ENCODE peak calls at places on chromosomes 11 and 22, in nine cellular contexts. U is HCT116, S is suprapubic skin, A is right lobe of liver, O is Panc1, K is psoas muscle, F is Peyer's patch, R is cardiac muscle cell, C is tibial nerve. X is an unnamed sample.
A peak's percentile ranks its signal among the peaks of the same experiment; 100 is the strongest.

GRCh38 chr22:49204599-49205214 is 623.0 kb downstream of the BRD1 start:
- DNase-seq in U (no peak), S (peak; percentile 15), A (peak; percentile 28), O (no peak), K (no peak), F (no peak), R (no peak), C (no peak), X (no peak)

GRCh38 chr22:42996646-42997365 is 18.1 kb downstream of the PACSIN2 start:
- DNase-seq in U (no peak), S (no peak), A (no peak), O (no peak), K (no peak), F (no peak), R (peak; percentile 93), C (no peak), X (no peak)

GRCh38 chr11:72848846-72849466 is 34.7 kb downstream of the ATG16L2 start:
- DNase-seq in U (no peak), S (no peak), A (no peak), O (peak; percentile 18), K (no peak), F (no peak), R (peak; percentile 48), C (peak; percentile 64), X (no peak)

GRCh38 chr11:40271361-40271760 is 1188.1 kb downstream of the LRRC4C start:
- DNase-seq in U (no peak), S (no peak), A (no peak), O (no peak), K (no peak), F (no peak), R (no peak), C (no peak), X (no peak)

GRCh38 chr11:14417186-14417585 is 58.2 kb upstream of the RRAS2 start:
- DNase-seq in U (no peak), S (no peak), A (no peak), O (no peak), K (no peak), F (no peak), R (peak; percentile 24), C (no peak), X (no peak)

GRCh38 chr22:49936018-49936972 is 17.9 kb downstream of the CRELD2 start:
- DNase-seq in U (no peak), S (peak; percentile 95), A (peak; percentile 91), O (no peak), K (peak; percentile 96), F (peak; percentile 90), R (peak; percentile 92), C (peak; percentile 76), X (peak; percentile 92)

GRCh38 chr11:19241260-19242183 is 777 bp upstream of the E2F8 start:
- DNase-seq in U (no peak), S (peak; percentile 75), A (peak; percentile 53), O (no peak), K (peak; percentile 36), F (no peak), R (no peak), C (no peak), X (peak; percentile 49)

GRCh38 chr11:92770419-92770818 is 199.0 kb upstream of the MTNR1B start:
- DNase-seq in U (no peak), S (no peak), A (no peak), O (no peak), K (no peak), F (no peak), R (no peak), C (no peak), X (no peak)

GRCh38 chr11:27300974-27301373 is 62.0 kb downstream of the CCDC34 start:
- DNase-seq in U (no peak), S (no peak), A (no peak), O (no peak), K (no peak), F (no peak), R (no peak), C (no peak), X (no peak)

GRCh38 chr11:47378836-47379170 is 456 bp upstream of the SPI1 start:
- DNase-seq in U (no peak), S (no peak), A (no peak), O (no peak), K (no peak), F (no peak), R (no peak), C (no peak), X (no peak)

GRCh38 chr11:47384498-47384897 is 6.2 kb upstream of the SPI1 start:
- DNase-seq in U (no peak), S (no peak), A (no peak), O (no peak), K (no peak), F (no peak), R (no peak), C (no peak), X (no peak)

GRCh38 chr11:47379317-47379716 is 970 bp upstream of the SPI1 start:
- DNase-seq in U (no peak), S (no peak), A (no peak), O (no peak), K (no peak), F (no peak), R (no peak), C (no peak), X (no peak)

GRCh38 chr11:47380078-47380477 is 1.7 kb upstream of the SPI1 start:
- DNase-seq in U (no peak), S (no peak), A (no peak), O (no peak), K (no peak), F (no peak), R (no peak), C (no peak), X (no peak)

GRCh38 chr11:47383106-47383505 is 4.8 kb upstream of the SPI1 start:
- DNase-seq in U (no peak), S (no peak), A (no peak), O (no peak), K (no peak), F (no peak), R (no peak), C (no peak), X (no peak)
- H3K27me3 ChIP-seq in U (no peaks in the 10 kb centered on the region), S (no peaks in the 10 kb centered on the region), A (no peaks in the 10 kb centered on the region), O (no peaks in the 10 kb centered on the region), K (no peaks in the 10 kb centered on the region), F (no peaks in the 10 kb centered on the region), R (no peaks in the 10 kb centered on the region), C (no peaks in the 10 kb centered on the region), X (no peaks in the 10 kb centered on the region)

GRCh38 chr11:17036666-17037658 is 22.7 kb upstream of the PLEKHA7 start:
- DNase-seq in U (peak; percentile 7), S (no peak), A (no peak), O (no peak), K (no peak), F (no peak), R (no peak), C (no peak), X (peak; percentile 43)
- TF ChIP-seq CTCF in U (peak; percentile 12), S (no peak), A (peak; percentile 29), O (peak; percentile 12), K (no peak), F (peak; percentile 35), R (peak; percentile 8), C (no peak), X (no peak)

GRCh38 chr11:131386408-131386807 is 16.0 kb downstream of the NTM start:
- DNase-seq in U (no peak), S (no peak), A (no peak), O (no peak), K (no peak), F (no peak), R (no peak), C (no peak), X (no peak)
- H3K27me3 ChIP-seq in U (no peaks in the 10 kb centered on the region), S (no peaks in the 10 kb centered on the region), A (no peaks in the 10 kb centered on the region), O (no peaks in the 10 kb centered on the region), K (no peaks in the 10 kb centered on the region), F (no peaks in the 10 kb centered on the region), R (no peaks in the 10 kb centered on the region), C (no peaks in the 10 kb centered on the region), X (no peaks in the 10 kb centered on the region)

GRCh38 chr11:84398017-84398626 is 1112.0 kb upstream of the CCDC90B start:
- DNase-seq in U (no peak), S (no peak), A (no peak), O (no peak), K (no peak), F (no peak), R (peak; percentile 51), C (no peak), X (no peak)
- TF ChIP-seq CTCF in U (no peak), S (no peak), A (peak; percentile 14), O (peak; percentile 34), K (no peak), F (no peak), R (peak; percentile 49), C (no peak), X (no peak)

X was measured in transverse colon.